ENCODE peak calls at places on chromosomes 1 and 21, in eight cellular contexts. A is PC-9, R is fibroblast of lung, Z is upper lobe of right lung, K is neural progenitor cell, F is pancreas, U is trophoblast cell, B is HCT116. E is an unnamed sample. For H3K36me3, the result is how much of the 10 kb centered on the place peaks cover.

GRCh38 chr1:174217787-174218574 is 58.7 kb downstream of the RABGAP1L start:
- DNase-seq in A (no peak), R (peak), Z (no peak), K (peak), F (no peak), U (peak), B (peak), E (no peak)

GRCh38 chr1:182357913-182358312 is 33.7 kb downstream of the GLUL start:
- DNase-seq in A (no peak), R (no peak), Z (no peak), K (peak), F (no peak), U (no peak), B (no peak), E (no peak)

GRCh38 chr21:39319251-39319756 is 5.9 kb upstream of the BRWD1 start:
- DNase-seq in A (no peak), R (peak), Z (no peak), K (no peak), F (no peak), U (no peak), B (no peak), E (no peak)

GRCh38 chr1:77375541-77375940 is 93.7 kb downstream of the AK5 start:
- DNase-seq in A (no peak), R (no peak), Z (no peak), K (no peak), F (no peak), U (no peak), B (no peak), E (no peak)

GRCh38 chr1:12475158-12475934 is 142.7 kb downstream of the DHRS3 start:
- DNase-seq in A (peak), R (no peak), Z (no peak), K (no peak), F (peak), U (no peak), B (no peak), E (peak)

GRCh38 chr1:198934901-198935301 is 296.1 kb downstream of the PTPRC start:
- DNase-seq in A (peak), R (no peak), Z (no peak), K (no peak), F (no peak), U (no peak), B (no peak), E (no peak)

GRCh38 chr1:178931843-178932551 is 61.1 kb upstream of the ANGPTL1 start:
- DNase-seq in A (no peak), R (peak), Z (no peak), K (no peak), F (no peak), U (peak), B (no peak), E (no peak)

GRCh38 chr1:154874465-154874864 is 4.4 kb upstream of the KCNN3 start:
- DNase-seq in A (no peak), R (no peak), Z (no peak), K (no peak), F (no peak), U (no peak), B (no peak), E (no peak)

GRCh38 chr1:180343931-180344406 is 113.9 kb downstream of the LHX4 start:
- DNase-seq in A (no peak), R (peak), Z (no peak), K (no peak), F (no peak), U (no peak), B (no peak), E (no peak)

GRCh38 chr1:212781225-212781624 is 10.4 kb downstream of the NSL1 start:
- DNase-seq in A (no peak), R (no peak), Z (no peak), K (no peak), F (no peak), U (no peak), B (no peak), E (no peak)
- H3K36me3 ChIP-seq in A (under half), R (under half), Z (under half), K (under half), F (under half), U (under half), B (under half), E (half or more)

GRCh38 chr1:153547560-153548551 is 1.2 kb downstream of the S100A3 start:
- DNase-seq in A (no peak), R (no peak), Z (peak), K (no peak), F (no peak), U (no peak), B (no peak), E (no peak)
- H3K4me3 ChIP-seq in A (no peak), R (no peak), Z (no peak), K (no peak), F (no peak), U (no peak), B (no peak), E (no peak)

GRCh38 chr1:51336004-51336403 is 5.6 kb upstream of the TTC39A start:
- DNase-seq in A (no peak), R (no peak), Z (no peak), K (no peak), F (no peak), U (no peak), B (no peak), E (no peak)
- H3K27ac ChIP-seq in A (no peak), R (no peak), Z (no peak), K (no peak), F (no peak), U (no peak), B (no peak), E (no peak)

GRCh38 chr1:1565340-1565739 is 9.3 kb downstream of the SSU72 start:
- DNase-seq in A (no peak), R (no peak), Z (no peak), K (no peak), F (no peak), U (no peak), B (no peak), E (no peak)

GRCh38 chr1:1562556-1563195 is 12.0 kb downstream of the SSU72 start:
- DNase-seq in A (no peak), R (no peak), Z (no peak), K (no peak), F (no peak), U (no peak), B (no peak), E (no peak)

GRCh38 chr1:1561801-1562470 is 12.7 kb downstream of the SSU72 start:
- DNase-seq in A (no peak), R (no peak), Z (no peak), K (no peak), F (no peak), U (no peak), B (no peak), E (no peak)

GRCh38 chr1:1563688-1564087 is 11.0 kb downstream of the SSU72 start:
- DNase-seq in A (no peak), R (no peak), Z (no peak), K (no peak), F (no peak), U (no peak), B (no peak), E (no peak)

GRCh38 chr1:1564278-1564677 is 10.4 kb downstream of the SSU72 start:
- DNase-seq in A (no peak), R (no peak), Z (no peak), K (no peak), F (no peak), U (no peak), B (no peak), E (no peak)
- H3K36me3 ChIP-seq in A (under half), R (under half), Z (half or more), K (under half), F (under half), U (under half), B (under half), E (half or more)

DNA sequence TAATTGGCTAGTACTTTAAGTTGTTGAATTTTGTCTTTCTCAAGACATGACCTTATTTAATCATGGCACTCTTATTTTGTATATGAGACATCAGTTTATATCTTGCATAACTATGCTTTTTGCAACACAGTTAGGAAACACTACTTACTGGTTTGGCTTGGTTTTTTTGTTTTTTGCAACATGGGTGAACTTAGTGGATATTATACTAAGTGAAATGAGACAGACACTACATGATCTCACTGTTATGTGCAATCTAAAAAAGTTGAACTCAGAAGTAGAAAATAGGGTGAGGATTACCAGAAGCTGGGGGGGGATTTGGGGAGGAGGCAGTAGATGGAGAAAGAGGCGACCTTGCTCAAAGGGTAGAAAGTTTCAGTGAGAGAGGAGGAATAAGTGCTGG is 132.1 kb downstream of the PLA2G4A start:
- DNase-seq in A (no peak), R (peak), Z (no peak), K (no peak), F (no peak), U (peak), B (no peak), E (no peak)
- H3K4me3 ChIP-seq in A (no peak), R (no peak), Z (no peak), K (no peak), F (no peak), U (no peak), B (no peak), E (no peak)

GRCh38 chr1:228275435-228276342 is 67.8 kb downstream of the OBSCN start:
- DNase-seq in A (no peak), R (peak), Z (peak), K (peak), F (peak), U (peak), B (peak), E (peak)
- H3K27ac ChIP-seq in A (no peak), R (peak), Z (peak), K (no peak), F (no peak), U (no peak), B (peak), E (peak)

GRCh38 chr1:10341062-10341600 is 57.7 kb upstream of the PGD start:
- DNase-seq in A (no peak), R (no peak), Z (no peak), K (no peak), F (no peak), U (no peak), B (no peak), E (no peak)
- H3K36me3 ChIP-seq in A (under half), R (under half), Z (half or more), K (under half), F (half or more), U (under half), B (under half), E (half or more)

DNA sequence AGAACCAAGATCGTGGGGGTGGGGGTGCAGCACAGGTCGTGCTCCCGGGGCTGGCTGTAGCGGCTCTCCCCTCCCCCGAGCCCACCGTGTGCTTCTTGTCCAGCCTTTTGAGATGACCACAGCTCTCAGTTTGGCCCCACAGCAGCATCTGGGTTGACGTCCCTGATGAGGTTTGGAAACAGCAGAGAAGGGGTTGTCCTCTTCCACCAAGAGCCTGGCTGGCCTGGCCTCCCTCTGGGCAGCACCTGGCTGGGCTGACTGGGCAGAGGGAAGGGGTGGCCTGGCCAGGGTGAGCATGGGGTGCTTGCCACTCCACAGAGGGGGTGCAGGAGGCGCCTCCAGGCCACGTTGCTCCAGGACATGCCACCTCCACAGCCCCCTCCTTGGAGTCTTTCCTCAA is 61.5 kb downstream of the SKI start:
- DNase-seq in A (no peak), R (no peak), Z (no peak), K (no peak), F (no peak), U (no peak), B (no peak), E (no peak)
- H3K4me3 ChIP-seq in A (no peak), R (no peak), Z (no peak), K (no peak), F (no peak), U (peak), B (no peak), E (no peak)

GRCh38 chr1:205442051-205442721 is 13.7 kb downstream of the BLACAT1 start:
- DNase-seq in A (peak), R (no peak), Z (peak), K (peak), F (no peak), U (no peak), B (no peak), E (peak)

GRCh38 chr1:205445653-205445955 is 10.2 kb downstream of the BLACAT1 start:
- DNase-seq in A (no peak), R (no peak), Z (no peak), K (no peak), F (no peak), U (no peak), B (no peak), E (no peak)

GRCh38 chr1:205444300-205444930 is 11.4 kb downstream of the BLACAT1 start:
- DNase-seq in A (no peak), R (no peak), Z (no peak), K (no peak), F (no peak), U (no peak), B (no peak), E (no peak)

GRCh38 chr1:205444931-205445652 is 10.8 kb downstream of the BLACAT1 start:
- DNase-seq in A (no peak), R (no peak), Z (no peak), K (peak), F (no peak), U (no peak), B (no peak), E (peak)

DNA sequence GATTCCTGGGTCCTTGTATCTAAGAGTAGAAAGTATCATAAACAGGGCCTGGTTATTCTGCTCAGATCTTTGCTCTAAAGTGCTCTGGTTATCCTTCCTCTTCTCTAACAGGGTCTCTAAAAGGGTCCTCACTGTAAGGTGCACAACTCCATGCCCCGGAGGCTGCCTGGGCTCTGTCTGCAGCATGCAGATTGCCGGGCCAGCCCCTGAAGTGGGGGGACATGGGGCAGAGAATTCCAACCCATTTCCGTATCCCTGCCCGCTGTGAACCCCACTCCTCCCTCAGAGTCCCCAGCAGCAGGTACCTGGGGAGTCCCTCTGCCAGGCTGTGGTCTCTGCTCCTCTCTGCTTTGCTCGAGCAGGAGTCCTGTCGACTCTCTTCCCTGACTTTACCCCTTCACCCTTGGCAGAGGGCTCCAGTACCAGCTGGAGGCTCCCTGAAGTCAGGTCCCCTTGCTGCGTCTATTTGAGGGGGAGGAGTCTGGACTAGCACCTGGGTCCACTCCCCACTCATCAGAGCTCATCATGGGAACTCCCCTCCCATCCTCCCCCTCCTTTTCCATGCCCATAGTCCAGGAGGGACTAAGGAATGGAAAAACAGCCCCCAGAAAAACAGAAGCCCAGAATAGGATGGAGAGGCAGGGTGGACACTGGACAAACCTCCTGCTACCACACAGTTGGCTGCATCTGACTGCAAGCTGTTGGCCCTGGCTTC is 12.1 kb downstream of the BLACAT1 start:
- DNase-seq in A (no peak), R (no peak), Z (no peak), K (no peak), F (no peak), U (no peak), B (no peak), E (no peak)
- H3K27ac ChIP-seq in A (peak), R (no peak), Z (no peak), K (no peak), F (no peak), U (no peak), B (peak), E (peak)